ENCODE peak calls at places on chromosomes 12 and 14, in four cellular contexts. A, Y, I and H are unnamed samples.

GRCh38 chr14:76904100-76904739 is 78.0 kb downstream of the LRRC74A start:
- DNase-seq in A (no peak), Y (no peak), I (no peak), H (peak; percentile 32)

GRCh38 chr12:121523741-121524140 is 57.1 kb downstream of the KDM2B start:
- DNase-seq in A (no peak), Y (no peak), I (no peak), H (no peak)

GRCh38 chr12:51819851-51820720 is 28.4 kb downstream of the FIGNL2 start:
- DNase-seq in A (no peak), Y (no peak), I (peak; percentile 33), H (peak; percentile 19)

GRCh38 chr12:108065061-108065460 is 64.0 kb upstream of the WSCD2 start:
- DNase-seq in A (no peak), Y (no peak), I (no peak), H (no peak)

GRCh38 chr14:23569443-23570151 is 2.0 kb upstream of the AP1G2 start:
- DNase-seq in A (no peak), Y (peak; percentile 40), I (no peak), H (no peak)

GRCh38 chr12:112121780-112122565 is 3.4 kb upstream of the TRAFD1 start:
- DNase-seq in A (peak; percentile 93), Y (peak; percentile 83), I (peak; percentile 60), H (peak; percentile 64)

GRCh38 chr12:114747156-114747555 is 63.2 kb upstream of the TBX3 start:
- DNase-seq in A (no peak), Y (no peak), I (no peak), H (no peak)

GRCh38 chr12:107667464-107667863 is 18.1 kb upstream of the PWP1 start:
- DNase-seq in A (no peak), Y (no peak), I (no peak), H (no peak)

GRCh38 chr14:56371737-56372136 is 207.9 kb upstream of the TMEM260 start:
- DNase-seq in A (no peak), Y (no peak), I (no peak), H (no peak)

GRCh38 chr14:77988966-77989365 is 181.2 kb upstream of the NRXN3 start:
- DNase-seq in A (no peak), Y (no peak), I (no peak), H (no peak)

GRCh38 chr12:28415755-28416154 is 225.5 kb downstream of the CCDC91 start:
- DNase-seq in A (no peak), Y (no peak), I (no peak), H (no peak)

GRCh38 chr12:8890313-8891084 is 23.8 kb upstream of the PHC1 start:
- DNase-seq in A (peak; percentile 92), Y (peak; percentile 27), I (peak; percentile 51), H (peak; percentile 49)

GRCh38 chr14:81625343-81625742 is 91.7 kb upstream of the SEL1L start:
- DNase-seq in A (no peak), Y (no peak), I (no peak), H (no peak)

GRCh38 chr12:95096852-95097251 is 23.4 kb upstream of the NR2C1 start:
- DNase-seq in A (no peak), Y (no peak), I (peak; percentile 55), H (no peak)

GRCh38 chr12:5430639-5431603 is 987 bp upstream of the NTF3 start:
- DNase-seq in A (peak; percentile 68), Y (no peak), I (no peak), H (no peak)

GRCh38 chr12:15620726-15621125 is 168.5 kb downstream of the EPS8 start:
- DNase-seq in A (no peak), Y (no peak), I (no peak), H (no peak)

GRCh38 chr14:99137001-99137700 is 134.8 kb downstream of the BCL11B start:
- DNase-seq in A (peak; percentile 89), Y (no peak), I (peak; percentile 19), H (no peak)

GRCh38 chr12:5085896-5086295 is 42.2 kb downstream of the KCNA5 start:
- DNase-seq in A (no peak), Y (no peak), I (no peak), H (no peak)

GRCh38 chr12:13028825-13029570 is 15.2 kb upstream of the FAM234B start:
- DNase-seq in A (no peak), Y (no peak), I (no peak), H (no peak)

GRCh38 chr14:67683821-67684220 is 9.4 kb upstream of the VTI1B start:
- DNase-seq in A (no peak), Y (no peak), I (no peak), H (no peak)

GRCh38 chr14:56390859-56391258 is 188.7 kb upstream of the TMEM260 start:
- DNase-seq in A (no peak), Y (no peak), I (no peak), H (no peak)

GRCh38 chr12:20748198-20748597 is 53.1 kb downstream of the SLCO1C1 start:
- DNase-seq in A (no peak), Y (no peak), I (no peak), H (no peak)

GRCh38 chr12:34297126-34297789 is 275.0 kb downstream of the ALG10 start:
- DNase-seq in A (no peak), Y (no peak), I (no peak), H (no peak)

GRCh38 chr14:75088566-75089373 is 19.3 kb downstream of the ZC2HC1C start:
- DNase-seq in A (no peak), Y (no peak), I (peak; percentile 37), H (peak; percentile 35)

GRCh38 chr14:104135121-104135903 is 3.1 kb upstream of the KIF26A start:
- DNase-seq in A (no peak), Y (no peak), I (no peak), H (no peak)

GRCh38 chr14:102751088-102751487 is 26.2 kb upstream of the TRAF3 start:
- DNase-seq in A (no peak), Y (no peak), I (no peak), H (no peak)

GRCh38 chr12:337039-337438 is 52.1 kb downstream of the KDM5A start:
- DNase-seq in A (no peak), Y (no peak), I (no peak), H (no peak)

GRCh38 chr14:74641581-74641980 is 29.5 kb upstream of the LTBP2 start:
- DNase-seq in A (no peak), Y (no peak), I (no peak), H (no peak)

GRCh38 chr14:79412822-79413221 is 798.5 kb downstream of the DIO2 start:
- DNase-seq in A (no peak), Y (no peak), I (no peak), H (no peak)

GRCh38 chr14:79419571-79420327 is 791.6 kb downstream of the DIO2 start:
- DNase-seq in A (no peak), Y (no peak), I (no peak), H (no peak)

GRCh38 chr14:79418649-79419415 is 792.5 kb downstream of the DIO2 start:
- DNase-seq in A (no peak), Y (no peak), I (no peak), H (no peak)

GRCh38 chr14:79417961-79418360 is 793.3 kb downstream of the DIO2 start:
- DNase-seq in A (no peak), Y (no peak), I (no peak), H (no peak)

GRCh38 chr14:79415726-79416125 is 795.6 kb downstream of the DIO2 start:
- DNase-seq in A (no peak), Y (no peak), I (no peak), H (no peak)
- TF ChIP-seq POLR2A in A (no peak), Y (no peak), I (no peak), H (no peak)

DNA sequence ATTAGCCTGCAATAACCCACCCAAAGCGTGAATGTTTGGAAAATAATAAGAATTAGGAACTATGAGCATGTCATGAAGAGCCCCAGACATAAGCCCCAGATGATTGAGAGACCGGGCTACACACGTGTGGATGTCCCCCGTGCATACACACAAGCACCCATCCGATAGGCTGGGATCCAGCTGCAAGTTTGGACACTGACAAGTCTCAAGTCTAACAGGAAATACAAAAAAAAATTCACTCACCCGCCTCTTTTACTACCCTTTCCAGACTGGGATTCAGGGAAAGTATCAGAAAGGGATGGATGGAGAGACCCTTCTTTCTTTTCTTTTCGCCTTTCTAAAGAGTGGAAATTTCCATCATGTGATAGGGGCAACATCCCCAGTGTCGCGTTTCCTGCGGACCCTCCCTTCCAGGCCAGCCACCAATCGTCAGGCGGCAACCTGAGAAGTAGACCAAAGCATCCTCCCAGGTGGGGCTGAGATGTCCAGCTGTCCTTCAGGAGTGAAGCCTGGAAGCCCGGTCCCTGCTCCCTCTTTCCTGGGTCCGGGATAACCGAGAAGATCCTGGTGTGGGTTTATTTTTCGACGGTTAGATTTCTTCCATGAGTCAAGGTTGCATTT is 6.4 kb upstream of the SLC38A4 start:
- DNase-seq in A (no peak), Y (no peak), I (no peak), H (no peak)
- TF ChIP-seq EP300 in A (no peak), Y (no peak), I (no peak), H (no peak)

GRCh38 chr14:94614802-94615201 is 2.6 kb downstream of the SERPINA3 start:
- DNase-seq in A (no peak), Y (no peak), I (no peak), H (no peak)

GRCh38 chr14:94611179-94611578 is 1.0 kb upstream of the SERPINA3 start:
- DNase-seq in A (no peak), Y (no peak), I (no peak), H (no peak)

GRCh38 chr14:94613720-94614644 is 1.8 kb downstream of the SERPINA3 start:
- DNase-seq in A (no peak), Y (no peak), I (no peak), H (no peak)

GRCh38 chr14:94612174-94612573 is at the start of gene SERPINA3:
- DNase-seq in A (no peak), Y (no peak), I (no peak), H (no peak)

DNA sequence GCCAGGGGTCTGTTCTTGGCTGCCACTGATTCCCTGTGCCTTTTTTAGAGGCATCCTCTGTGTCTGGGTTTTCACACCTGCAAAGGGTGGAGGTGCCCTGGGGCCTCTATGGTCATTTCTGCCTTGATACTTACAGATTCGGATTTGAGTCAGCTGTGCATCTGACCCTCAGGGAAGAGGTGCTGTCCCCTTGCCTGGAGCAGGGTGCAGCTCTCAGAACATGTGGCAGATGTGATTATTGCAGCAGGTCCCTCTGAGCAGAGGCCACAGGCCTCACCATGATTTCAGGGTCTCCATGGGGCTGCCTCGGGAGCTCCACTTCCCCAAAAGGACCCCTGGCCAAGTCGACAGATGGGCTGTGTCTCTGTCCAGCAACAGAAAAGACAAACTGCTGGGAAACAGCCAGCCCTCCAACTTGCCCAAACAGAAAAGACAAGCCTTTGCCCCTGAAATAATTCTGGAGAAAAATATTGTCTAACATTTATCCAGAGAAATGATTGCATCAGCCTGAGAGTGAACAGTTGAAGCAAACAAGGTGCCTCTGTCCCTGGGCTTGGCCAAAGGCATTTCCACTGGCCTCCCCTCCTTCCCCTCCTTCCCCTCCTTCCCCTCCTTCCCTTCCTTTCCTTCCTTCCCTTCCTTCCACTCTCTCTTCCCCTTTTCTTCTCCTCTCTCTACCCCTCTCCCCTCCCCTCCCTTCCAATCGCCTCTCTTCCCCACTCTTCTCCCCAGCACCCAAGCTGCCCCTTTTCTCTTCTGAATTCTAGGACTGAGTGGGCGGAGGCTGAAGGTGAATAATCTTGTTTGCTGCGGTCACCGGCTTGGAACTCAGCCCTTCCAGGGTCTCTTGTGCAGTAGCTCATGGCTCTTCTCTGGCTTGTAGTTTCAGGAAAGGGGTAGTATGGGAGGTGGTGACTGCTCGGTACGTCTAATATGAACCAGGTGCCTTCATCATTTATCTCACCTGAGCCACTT is 676 bp downstream of the SERPINA3 start:
- DNase-seq in A (no peak), Y (no peak), I (no peak), H (no peak)
- TF ChIP-seq POLR2A in A (no peak), Y (no peak), I (no peak), H (no peak)

DNA sequence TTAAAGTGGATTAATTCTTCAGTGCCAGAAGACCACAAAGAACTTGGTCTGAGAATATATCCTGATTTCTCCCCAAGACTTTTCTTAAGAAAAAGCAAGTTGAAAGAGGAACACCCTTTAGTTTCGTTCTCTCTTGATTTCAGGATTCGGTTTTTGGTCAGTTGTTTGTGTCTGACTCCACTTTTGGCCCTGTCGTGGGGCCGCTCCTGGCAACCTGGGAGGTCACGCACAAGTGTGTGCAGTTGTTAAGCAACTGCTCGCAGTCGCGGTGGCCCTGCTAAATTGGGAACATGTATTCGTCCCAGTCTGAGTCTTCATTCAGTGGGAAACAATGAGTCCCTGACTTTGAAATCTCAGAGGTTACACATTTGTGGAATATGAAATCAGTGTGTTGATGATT is 68.7 kb downstream of the RGS6 start:
- DNase-seq in A (no peak), Y (no peak), I (no peak), H (no peak)
- TF ChIP-seq EP300 in A (no peak), Y (no peak), I (no peak), H (no peak)